ENCODE peak calls at places on chromosomes 6 and 20, in nine cellular contexts. U, Z, S, M, P, W, B, O and J are unnamed samples. For H3K4me1, the result is how much of the 10 kb centered on the place peaks cover.

GRCh38 chr6:13000537-13000936 is 284.0 kb downstream of the PHACTR1 start:
- DNase-seq in O (no peak), S (no peak), B (no peak), P (no peak), M (no peak), Z (no peak), W (no peak), U (no peak), J (no peak)

GRCh38 chr6:118514689-118515088 is 33.4 kb upstream of the PLN start:
- DNase-seq in B (no peak), S (no peak), O (no peak), U (no peak), P (no peak), W (no peak), Z (peak), M (peak), J (no peak)

GRCh38 chr20:46367967-46368901 is 38.2 kb downstream of the ELMO2 start:
- DNase-seq in Z (no peak), U (no peak), W (no peak), O (no peak), M (no peak), P (no peak), S (no peak), B (no peak), J (no peak)

GRCh38 chr6:161076211-161076677 is 84.7 kb downstream of the MAP3K4 start:
- DNase-seq in B (no peak), U (peak), P (no peak), Z (no peak), M (no peak), S (peak), O (no peak), W (peak), J (no peak)

GRCh38 chr6:35808688-35809087 is 3.5 kb downstream of the LHFPL5 start:
- DNase-seq in B (no peak), W (no peak), S (peak), O (no peak), P (no peak), U (no peak), Z (no peak), M (no peak), J (no peak)

GRCh38 chr6:138231399-138231886 is 13.2 kb upstream of the PBOV1 start:
- DNase-seq in B (no peak), P (no peak), W (no peak), S (no peak), Z (no peak), M (no peak), O (peak), U (no peak), J (no peak)

GRCh38 chr6:165774903-165775608 is 112.0 kb upstream of the PDE10A start:
- DNase-seq in M (no peak), U (peak), B (no peak), W (no peak), S (peak), O (no peak), Z (peak), P (no peak), J (no peak)

GRCh38 chr20:47205577-47206123 is 150.8 kb downstream of the ZMYND8 start:
- DNase-seq in Z (peak), W (peak), O (peak), U (peak), M (peak), B (no peak), P (peak), S (peak), J (peak)

GRCh38 chr6:144341831-144342527 is 56.8 kb downstream of the UTRN start:
- DNase-seq in P (no peak), M (no peak), B (no peak), O (no peak), Z (no peak), U (no peak), W (no peak), S (no peak), J (no peak)

GRCh38 chr6:48754631-48755030 is 643.6 kb upstream of the PTCHD4 start:
- DNase-seq in S (no peak), M (no peak), W (no peak), U (no peak), P (no peak), B (no peak), Z (no peak), O (no peak), J (no peak)

GRCh38 chr6:143745160-143746133 is 67.7 kb downstream of the PHACTR2 start:
- DNase-seq in M (no peak), B (no peak), W (no peak), S (peak), O (peak), Z (peak), U (peak), P (peak), J (no peak)

GRCh38 chr6:79203753-79204253 is 30.7 kb downstream of the HMGN3 start:
- DNase-seq in Z (no peak), M (no peak), O (no peak), W (no peak), S (no peak), B (no peak), U (no peak), P (no peak), J (no peak)

GRCh38 chr6:548517-548916 is 108.4 kb downstream of the HUS1B start:
- DNase-seq in Z (no peak), S (no peak), W (no peak), O (no peak), B (no peak), P (no peak), M (no peak), U (no peak), J (no peak)

GRCh38 chr20:5864873-5865582 is 85.3 kb downstream of the TRMT6 start:
- DNase-seq in O (no peak), Z (no peak), U (no peak), W (no peak), M (no peak), B (no peak), P (peak), S (peak), J (no peak)

GRCh38 chr6:115545410-115545986 is 515.2 kb downstream of the FRK start:
- DNase-seq in O (no peak), B (no peak), W (peak), Z (peak), S (no peak), M (no peak), P (no peak), U (peak), J (no peak)

GRCh38 chr6:35044145-35044745 is 96.9 kb downstream of the TCP11 start:
- DNase-seq in M (no peak), B (no peak), P (peak), Z (no peak), U (peak), W (no peak), S (peak), O (no peak), J (no peak)

GRCh38 chr6:119444642-119445557 is 95.3 kb upstream of the MAN1A1 start:
- DNase-seq in P (peak), B (no peak), O (no peak), W (no peak), Z (no peak), S (no peak), M (no peak), U (no peak), J (no peak)

GRCh38 chr6:111485316-111485715 is 2.3 kb upstream of the REV3L start:
- DNase-seq in W (no peak), B (no peak), U (no peak), P (no peak), M (no peak), S (no peak), O (no peak), Z (no peak), J (no peak)

GRCh38 chr20:63782051-63782471 is 42.5 kb downstream of the SLC2A4RG start:
- DNase-seq in Z (no peak), M (no peak), B (no peak), S (no peak), U (peak), P (no peak), W (peak), O (no peak), J (peak)

GRCh38 chr20:18077157-18077556 is 19.4 kb upstream of the OVOL2 start:
- DNase-seq in U (peak), O (no peak), P (no peak), W (no peak), S (no peak), M (no peak), B (no peak), Z (no peak), J (no peak)

GRCh38 chr6:12718025-12718424 is 1.5 kb downstream of the PHACTR1 start:
- DNase-seq in B (no peak), O (no peak), P (peak), W (no peak), Z (no peak), M (no peak), S (peak), U (no peak), J (no peak)

GRCh38 chr6:146526192-146526591 is 17.4 kb upstream of the RAB32 start:
- DNase-seq in P (peak), B (no peak), O (no peak), U (no peak), S (peak), W (no peak), Z (no peak), M (no peak), J (no peak)

GRCh38 chr6:25060522-25060921 is 124.8 kb upstream of the RIPOR2 start:
- DNase-seq in U (no peak), O (no peak), S (no peak), B (no peak), W (no peak), M (no peak), P (no peak), Z (no peak), J (no peak)

GRCh38 chr6:25061289-25061945 is 125.7 kb upstream of the RIPOR2 start:
- DNase-seq in Z (no peak), P (peak), M (no peak), O (no peak), U (peak), W (peak), B (no peak), S (no peak), J (no peak)

GRCh38 chr6:25066593-25066992 is 130.8 kb upstream of the RIPOR2 start:
- DNase-seq in S (no peak), Z (no peak), P (no peak), O (no peak), M (no peak), B (no peak), W (no peak), U (no peak), J (no peak)

GRCh38 chr6:25058387-25058786 is 122.6 kb upstream of the RIPOR2 start:
- DNase-seq in W (no peak), S (no peak), Z (no peak), M (no peak), B (no peak), P (no peak), U (no peak), O (no peak), J (no peak)

DNA sequence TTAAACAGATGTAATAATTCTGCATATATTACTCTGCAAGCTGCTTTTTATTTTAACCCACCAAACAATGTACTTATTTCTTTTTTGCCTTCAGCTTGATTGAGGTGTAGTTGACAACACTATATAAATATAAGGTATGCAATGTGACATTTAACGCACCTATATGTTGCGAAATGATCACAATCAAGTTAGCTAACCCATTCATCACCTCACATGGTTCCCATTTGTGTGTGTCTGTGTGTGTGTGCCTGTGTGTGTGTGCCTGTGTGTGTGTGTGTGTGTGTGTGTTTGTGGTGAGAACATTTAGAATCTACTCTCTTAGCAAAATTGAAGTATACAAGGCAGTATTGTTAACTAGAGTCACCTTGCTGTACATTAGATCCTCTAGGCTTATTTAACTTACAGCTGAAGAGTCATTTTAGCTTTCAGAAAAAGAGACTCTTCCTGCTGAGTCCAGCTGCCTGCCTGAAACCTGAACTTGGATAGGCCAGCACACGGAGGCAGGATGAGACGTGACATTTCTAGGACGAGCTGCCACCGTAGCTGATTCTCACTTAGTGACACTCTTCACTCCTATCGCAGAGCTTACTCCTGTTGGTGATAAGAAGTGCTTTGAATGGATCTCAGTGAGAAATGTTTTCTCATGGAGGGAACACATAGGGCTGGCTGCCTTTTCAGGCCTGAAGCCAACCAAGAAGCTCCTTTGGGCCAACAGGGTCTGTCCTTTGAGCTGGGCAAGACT is 126.5 kb upstream of the RIPOR2 start:
- DNase-seq in W (no peak), M (no peak), P (no peak), Z (no peak), S (no peak), O (no peak), B (no peak), U (no peak), J (no peak)
- H3K27ac ChIP-seq in W (no peak), M (no peak), P (peak), Z (no peak), S (peak), O (no peak), B (peak), U (peak), J (no peak)

GRCh38 chr20:61441537-61441936 is 189.5 kb downstream of the CDH4 start:
- DNase-seq in W (no peak), O (no peak), U (no peak), S (no peak), Z (no peak), P (no peak), B (no peak), M (no peak), J (no peak)
- H3K4me1 ChIP-seq in W (under half), O (under half), U (under half), S (under half), Z (under half), P (under half), B (under half), M (under half), J (under half)

GRCh38 chr20:10783660-10784336 is 110.0 kb upstream of the JAG1 start:
- DNase-seq in S (peak), M (no peak), W (no peak), O (no peak), Z (peak), B (no peak), P (no peak), U (peak), J (no peak)

GRCh38 chr20:10786678-10787077 is 112.9 kb upstream of the JAG1 start:
- DNase-seq in W (no peak), U (no peak), P (no peak), B (no peak), M (no peak), O (no peak), Z (no peak), S (no peak), J (no peak)

GRCh38 chr20:10788055-10788454 is 114.3 kb upstream of the JAG1 start:
- DNase-seq in M (no peak), P (no peak), B (no peak), O (no peak), Z (no peak), S (no peak), U (no peak), W (no peak), J (no peak)

GRCh38 chr20:10781526-10781925 is 107.7 kb upstream of the JAG1 start:
- DNase-seq in Z (no peak), P (no peak), W (no peak), O (no peak), B (no peak), S (no peak), U (no peak), M (no peak), J (no peak)

GRCh38 chr20:10784337-10785183 is 110.8 kb upstream of the JAG1 start:
- DNase-seq in P (no peak), W (no peak), M (no peak), B (no peak), U (peak), S (no peak), O (no peak), Z (no peak), J (no peak)
- H3K27ac ChIP-seq in P (no peak), W (no peak), M (no peak), B (no peak), U (peak), S (no peak), O (no peak), Z (no peak), J (no peak)

GRCh38 chr20:41046716-41047115 is 18.1 kb downstream of the TOP1 start:
- DNase-seq in P (peak), M (no peak), S (no peak), W (no peak), O (no peak), Z (no peak), U (no peak), B (no peak), J (no peak)

GRCh38 chr20:41047279-41047974 is 18.8 kb downstream of the TOP1 start:
- DNase-seq in M (no peak), W (no peak), O (no peak), B (no peak), Z (no peak), U (peak), P (peak), S (no peak), J (peak)

GRCh38 chr20:41049451-41049850 is 20.8 kb downstream of the TOP1 start:
- DNase-seq in B (no peak), P (no peak), S (no peak), U (no peak), Z (no peak), O (no peak), W (no peak), M (no peak), J (no peak)

GRCh38 chr20:41048475-41049242 is 20.0 kb downstream of the TOP1 start:
- DNase-seq in S (no peak), Z (no peak), W (no peak), P (no peak), O (no peak), M (no peak), U (peak), B (no peak), J (no peak)

GRCh38 chr20:41047975-41048305 is 19.3 kb downstream of the TOP1 start:
- DNase-seq in O (no peak), M (no peak), W (no peak), Z (no peak), B (no peak), U (no peak), P (peak), S (peak), J (no peak)
- H3K4me1 ChIP-seq in O (half or more), M (half or more), W (under half), Z (half or more), B (under half), U (half or more), P (half or more), S (half or more), J (half or more)

DNA sequence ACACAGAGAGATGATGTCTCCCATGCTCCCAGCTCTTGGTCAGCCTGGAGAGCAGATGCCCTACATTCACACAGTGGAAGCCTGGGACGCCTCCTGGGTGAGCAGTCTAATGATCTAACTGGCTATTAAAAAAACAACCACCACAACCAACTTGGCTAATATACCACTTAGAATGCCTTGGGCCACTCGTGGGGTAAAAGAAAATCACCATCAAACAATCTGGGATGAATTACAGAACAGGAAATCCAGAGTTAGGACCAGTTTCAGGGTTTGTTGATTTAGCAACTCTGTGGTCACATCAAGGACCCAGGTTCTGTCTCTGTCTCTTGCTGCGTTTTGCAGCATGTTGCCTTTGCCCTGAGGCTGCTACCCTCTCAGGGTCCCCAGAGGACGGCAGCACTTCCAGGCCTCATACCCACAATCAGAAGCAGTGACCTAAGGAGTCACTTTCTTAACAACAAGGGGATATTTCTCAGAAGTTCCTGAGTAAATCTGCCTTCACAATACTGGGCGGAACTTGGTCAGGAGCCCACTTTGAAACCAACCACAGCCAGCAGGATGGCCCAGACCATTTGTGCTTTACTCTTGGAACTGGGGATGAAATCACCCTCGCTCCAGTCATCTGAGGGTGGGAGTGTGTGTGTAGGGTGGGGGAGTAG is 118.7 kb downstream of the CLIC5 start:
- DNase-seq in W (no peak), B (no peak), S (peak), Z (no peak), P (peak), U (no peak), M (no peak), O (no peak), J (no peak)
- H3K27ac ChIP-seq in W (peak), B (no peak), S (no peak), Z (no peak), P (peak), U (no peak), M (no peak), O (no peak), J (no peak)

DNA sequence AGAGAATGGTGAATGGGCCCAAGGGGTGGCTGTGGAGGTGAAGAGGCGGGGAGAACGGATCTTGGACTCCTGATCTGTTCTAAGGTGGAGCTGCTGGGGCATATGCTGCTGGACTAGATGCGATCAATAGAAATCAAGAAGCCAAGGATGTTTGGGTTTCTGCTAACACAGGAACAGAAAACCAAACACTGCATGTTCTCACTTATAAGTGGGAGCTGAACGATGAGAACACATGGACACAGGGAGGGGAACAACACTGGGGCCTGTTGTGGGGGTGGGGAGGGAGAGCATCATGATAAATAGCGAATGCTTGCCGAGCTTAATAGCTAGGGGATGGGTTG is 109.5 kb upstream of the PTPN1 start:
- DNase-seq in P (no peak), Z (no peak), M (no peak), U (no peak), O (no peak), B (no peak), S (no peak), W (no peak), J (peak)
- H3K4me1 ChIP-seq in P (under half), Z (under half), M (half or more), U (under half), O (under half), B (under half), S (under half), W (under half), J (under half)

GRCh38 chr6:19851273-19852089 is 14.3 kb downstream of the ID4 start:
- DNase-seq in W (no peak), S (peak), B (peak), P (peak), Z (peak), U (peak), M (no peak), O (no peak), J (no peak)

GRCh38 chr6:19848465-19848864 is 11.3 kb downstream of the ID4 start:
- DNase-seq in M (no peak), B (no peak), P (no peak), S (no peak), Z (no peak), W (no peak), U (no peak), O (no peak), J (no peak)

GRCh38 chr6:19852090-19852457 is 14.9 kb downstream of the ID4 start:
- DNase-seq in P (no peak), Z (no peak), U (no peak), B (no peak), W (no peak), S (no peak), O (no peak), M (no peak), J (no peak)

GRCh38 chr6:19849736-19850135 is 12.6 kb downstream of the ID4 start:
- DNase-seq in O (no peak), B (no peak), P (no peak), W (peak), Z (no peak), M (no peak), U (no peak), S (no peak), J (no peak)

GRCh38 chr6:19849196-19849595 is 12.0 kb downstream of the ID4 start:
- DNase-seq in S (no peak), W (no peak), B (no peak), P (no peak), M (no peak), U (no peak), O (no peak), Z (no peak), J (no peak)
- H3K27ac ChIP-seq in S (no peak), W (no peak), B (no peak), P (no peak), M (no peak), U (no peak), O (no peak), Z (no peak), J (no peak)